ENCODE peak calls at places on chromosome 14, in five cellular contexts. X is body of pancreas; S is GM20000; V is NCI-H345; N is effector CD4-positive, alpha-beta T cell. B is an unnamed sample.

GRCh38 chr14:55568618-55569017 is 11.4 kb upstream of the KTN1 start:
- DNase-seq in X (no peak), S (no peak), V (no peak), N (no peak), B (no peak)

GRCh38 chr14:56061051-56061450 is 57.2 kb upstream of the PELI2 start:
- DNase-seq in X (no peak), S (no peak), V (no peak), N (no peak), B (no peak)

GRCh38 chr14:20412876-20413784 is at the start of gene TEP1:
- DNase-seq in X (peak; percentile 90), S (peak; percentile 74), V (peak; percentile 87), N (peak; percentile 60), B (peak; percentile 89)

GRCh38 chr14:31927348-31927826 is 149.7 kb upstream of the ARHGAP5 start:
- DNase-seq in X (no peak), S (no peak), V (no peak), N (no peak), B (no peak)

GRCh38 chr14:75254901-75255300 is 23.7 kb upstream of the FOS start:
- DNase-seq in X (peak; percentile 30), S (no peak), V (no peak), N (no peak), B (peak; percentile 61)

GRCh38 chr14:100051103-100051502 is 14.1 kb upstream of the EVL start:
- DNase-seq in X (no peak), S (no peak), V (no peak), N (no peak), B (no peak)

GRCh38 chr14:60655898-60656754 is 6.8 kb upstream of the SIX1 start:
- DNase-seq in X (no peak), S (peak; percentile 31), V (no peak), N (no peak), B (no peak)

GRCh38 chr14:105022276-105022670 is 1.4 kb upstream of the CDCA4 start:
- DNase-seq in X (no peak), S (no peak), V (no peak), N (no peak), B (no peak)

GRCh38 chr14:97554597-97554996 is 757.4 kb downstream of the VRK1 start:
- DNase-seq in X (no peak), S (no peak), V (no peak), N (no peak), B (no peak)

GRCh38 chr14:62614117-62614516 is 431.1 kb downstream of the KCNH5 start:
- DNase-seq in X (no peak), S (no peak), V (no peak), N (no peak), B (no peak)

GRCh38 chr14:45070215-45070614 is 13.7 kb upstream of the PRPF39 start:
- DNase-seq in X (no peak), S (no peak), V (no peak), N (no peak), B (no peak)

GRCh38 chr14:103628221-103628683 is 759 bp upstream of the KLC1 start:
- DNase-seq in X (peak; percentile 78), S (peak; percentile 68), V (no peak), N (no peak), B (peak; percentile 75)

GRCh38 chr14:77181603-77182437 is at the start of gene TMEM63C:
- DNase-seq in X (peak; percentile 72), S (peak; percentile 50), V (peak; percentile 86), N (no peak), B (peak; percentile 79)

GRCh38 chr14:103028772-103029171 is 28.6 kb downstream of the CDC42BPB start:
- DNase-seq in X (no peak), S (no peak), V (no peak), N (no peak), B (no peak)

GRCh38 chr14:44989497-44990440 is 27.8 kb downstream of the TOGARAM1 start:
- DNase-seq in X (no peak), S (no peak), V (no peak), N (no peak), B (no peak)

GRCh38 chr14:75989134-75989533 is 3.6 kb downstream of the IFT43 start:
- DNase-seq in X (peak; percentile 35), S (no peak), V (no peak), N (no peak), B (no peak)

GRCh38 chr14:102318781-102319276 is 717 bp upstream of the ZNF839 start:
- DNase-seq in X (no peak), S (no peak), V (no peak), N (no peak), B (no peak)

GRCh38 chr14:96304956-96305355 is 48.9 kb downstream of the BDKRB1 start:
- DNase-seq in X (no peak), S (no peak), V (no peak), N (no peak), B (no peak)

GRCh38 chr14:87034680-87035079 is 958.3 kb downstream of the GALC start:
- DNase-seq in X (no peak), S (no peak), V (no peak), N (no peak), B (no peak)

GRCh38 chr14:54570651-54571415 is 3.9 kb downstream of the SAMD4A start:
- DNase-seq in X (no peak), S (no peak), V (no peak), N (no peak), B (no peak)

GRCh38 chr14:38419579-38419978 is 163.7 kb upstream of the CLEC14A start:
- DNase-seq in X (no peak), S (no peak), V (no peak), N (no peak), B (no peak)

GRCh38 chr14:61642246-61642982 is 52.9 kb upstream of the HIF1A start:
- DNase-seq in X (no peak), S (no peak), V (no peak), N (no peak), B (no peak)

GRCh38 chr14:95490127-95490526 is 26.3 kb downstream of the SYNE3 start:
- DNase-seq in X (no peak), S (no peak), V (no peak), N (no peak), B (no peak)

GRCh38 chr14:49207451-49207850 is 378.7 kb downstream of the RPS29 start:
- DNase-seq in X (no peak), S (no peak), V (no peak), N (no peak), B (no peak)